ENCODE peak calls at places on chromosomes 5 and 9, in six cellular contexts. M is cardiac muscle cell, Z is NCI-H1092, K is colonic mucosa, O is pancreas, P is sigmoid colon. S is an unnamed sample.
A peak's percentile ranks its signal among the peaks of the same experiment; 100 is the strongest.

GRCh38 chr5:54959673-54960418 is 25.5 kb downstream of the ESM1 start:
- DNase-seq in K (no peak), M (peak; percentile 44), P (no peak), Z (no peak), O (no peak), S (peak; percentile 22)

GRCh38 chr5:55913396-55914140 is 62.4 kb downstream of the IL31RA start:
- DNase-seq in M (no peak), K (no peak), P (no peak), Z (no peak), O (no peak), S (no peak)

GRCh38 chr5:177116631-177117373 is 16.8 kb upstream of the NSD1 start:
- DNase-seq in P (peak; percentile 96), M (no peak), K (peak; percentile 85), Z (no peak), O (peak; percentile 85), S (peak; percentile 75)

GRCh38 chr9:26656003-26656940 is 236.3 kb downstream of the CAAP1 start:
- DNase-seq in Z (peak; percentile 58), K (no peak), P (no peak), M (peak; percentile 22), O (no peak), S (no peak)

GRCh38 chr5:139903805-139904565 is 108.4 kb downstream of the PSD2 start:
- DNase-seq in K (no peak), P (peak; percentile 61), Z (no peak), M (peak; percentile 85), O (peak; percentile 24), S (no peak)

GRCh38 chr5:58080573-58080972 is 379.3 kb downstream of the PLK2 start:
- DNase-seq in O (no peak), Z (no peak), M (no peak), K (no peak), P (no peak), S (no peak)

GRCh38 chr9:105415344-105415980 is 32.4 kb upstream of the FSD1L start:
- DNase-seq in O (peak; percentile 58), K (peak; percentile 72), Z (peak; percentile 50), M (peak; percentile 87), P (peak; percentile 75), S (peak; percentile 56)

GRCh38 chr5:134018154-134018985 is 13.6 kb upstream of the VDAC1 start:
- DNase-seq in Z (no peak), M (no peak), O (peak; percentile 55), K (peak; percentile 92), P (no peak), S (peak; percentile 85)

GRCh38 chr5:146399446-146399845 is 47.7 kb upstream of the TCERG1 start:
- DNase-seq in P (no peak), Z (no peak), O (no peak), K (no peak), M (no peak), S (no peak)

GRCh38 chr5:33662721-33663435 is 222.1 kb downstream of the TARS1 start:
- DNase-seq in P (no peak), K (no peak), O (no peak), Z (no peak), M (no peak), S (no peak)

GRCh38 chr5:555058-555623 is 30.9 kb upstream of the SLC9A3 start:
- DNase-seq in Z (no peak), O (peak; percentile 5), K (peak; percentile 41), M (no peak), P (peak; percentile 49), S (peak; percentile 52)

GRCh38 chr9:20262611-20263010 is 359.7 kb downstream of the MLLT3 start:
- DNase-seq in M (no peak), Z (no peak), P (no peak), K (no peak), O (no peak), S (no peak)

GRCh38 chr5:142280066-142281011 is 44.5 kb downstream of the SPRY4 start:
- DNase-seq in K (no peak), M (peak; percentile 81), O (peak; percentile 12), Z (no peak), P (no peak), S (no peak)

GRCh38 chr5:39503148-39503547 is 78.4 kb upstream of the DAB2 start:
- DNase-seq in K (peak; percentile 45), P (peak; percentile 88), M (no peak), O (no peak), Z (no peak), S (no peak)

GRCh38 chr9:131875828-131876485 is 136.1 kb upstream of the RAPGEF1 start:
- DNase-seq in P (no peak), O (no peak), K (no peak), M (no peak), Z (no peak), S (no peak)

GRCh38 chr5:170527998-170528397 is 24.2 kb downstream of the KCNIP1 start:
- DNase-seq in K (no peak), P (peak; percentile 39), M (no peak), O (no peak), Z (no peak), S (no peak)

GRCh38 chr9:89602978-89603628 is 1.7 kb upstream of the GADD45G start:
- DNase-seq in O (peak; percentile 93), Z (peak; percentile 91), K (peak; percentile 96), M (peak; percentile 95), P (peak; percentile 94), S (peak; percentile 85)

GRCh38 chr9:108634164-108634563 is 221.6 kb downstream of the ACTL7B start:
- DNase-seq in P (no peak), K (peak; percentile 69), O (no peak), M (no peak), Z (no peak), S (peak; percentile 45)

GRCh38 chr9:17622166-17622565 is 43.3 kb downstream of the SH3GL2 start:
- DNase-seq in Z (no peak), M (no peak), P (no peak), K (no peak), O (no peak), S (no peak)

GRCh38 chr5:116229131-116229530 is 144.3 kb downstream of the COMMD10 start:
- DNase-seq in K (no peak), P (no peak), Z (no peak), O (no peak), M (no peak), S (no peak)

GRCh38 chr5:134477462-134478245 is 47.8 kb upstream of the JADE2 start:
- DNase-seq in M (no peak), P (no peak), Z (no peak), O (no peak), K (no peak), S (no peak)

GRCh38 chr5:6450235-6450860 is 1.7 kb downstream of the UBE2QL1 start:
- DNase-seq in M (no peak), P (no peak), O (no peak), Z (no peak), K (no peak), S (no peak)

GRCh38 chr5:179410291-179411160 is 65.3 kb upstream of the ADAMTS2 start:
- DNase-seq in O (no peak), K (peak; percentile 12), M (no peak), Z (no peak), P (no peak), S (no peak)

GRCh38 chr5:81428866-81429265 is 34.9 kb upstream of the ACOT12 start:
- DNase-seq in O (no peak), P (no peak), K (no peak), Z (no peak), M (no peak), S (no peak)

GRCh38 chr9:97717866-97718265 is 20.7 kb upstream of the XPA start:
- DNase-seq in O (no peak), K (no peak), Z (no peak), M (no peak), P (no peak), S (no peak)

GRCh38 chr9:130446111-130446861 is 1.5 kb downstream of the ASS1 start:
- DNase-seq in Z (no peak), P (peak; percentile 97), O (peak; percentile 50), M (peak; percentile 67), K (peak; percentile 57), S (peak; percentile 76)

GRCh38 chr5:62197697-62198096 is 108.3 kb upstream of the KIF2A start:
- DNase-seq in K (no peak), O (no peak), M (no peak), Z (no peak), P (no peak), S (no peak)

GRCh38 chr5:51397996-51398395 is 14.7 kb downstream of the ISL1 start:
- DNase-seq in M (peak; percentile 78), K (no peak), O (no peak), P (no peak), Z (no peak), S (no peak)

GRCh38 chr5:171450423-171451246 is 31.2 kb downstream of the FGF18 start:
- DNase-seq in M (no peak), O (no peak), K (peak; percentile 33), Z (no peak), P (peak; percentile 81), S (peak; percentile 40)

GRCh38 chr9:136984464-136985026 is 1.8 kb downstream of the LCNL1 start:
- DNase-seq in Z (no peak), P (no peak), K (no peak), M (no peak), O (no peak), S (no peak)

GRCh38 chr9:71269859-71270258 is 148.4 kb upstream of the TRPM3 start:
- DNase-seq in Z (no peak), P (no peak), O (no peak), M (no peak), K (no peak), S (no peak)

GRCh38 chr5:149799119-149799623 is 69.1 kb downstream of the PPARGC1B start:
- DNase-seq in K (peak; percentile 76), O (no peak), Z (peak; percentile 16), P (peak; percentile 95), M (no peak), S (peak; percentile 78)

GRCh38 chr5:168870914-168871313 is 291.7 kb upstream of the PANK3 start:
- DNase-seq in K (no peak), M (no peak), O (no peak), P (no peak), Z (no peak), S (no peak)

S was measured in left colon.